ENCODE peak calls at places on chromosomes 4 and X, in five cellular contexts. A, D, L, E and P are unnamed samples.

GRCh38 chr4:56086073-56086521 is 137.4 kb downstream of the CEP135 start:
- DNase-seq in D (no peak), A (no peak), L (no peak), E (no peak), P (peak; percentile 33)

GRCh38 chr4:161320377-161320776 is 843.4 kb downstream of the FSTL5 start:
- DNase-seq in A (no peak), L (peak; percentile 48), D (no peak), E (peak; percentile 5), P (peak; percentile 24)

GRCh38 chrX:111779582-111779981 is 96.4 kb upstream of the TRPC5OS start:
- DNase-seq in L (no peak), E (no peak), D (no peak), A (no peak), P (no peak)

GRCh38 chrX:100870527-100870926 is 3.6 kb downstream of the NOX1 start:
- DNase-seq in A (no peak), E (no peak), D (no peak), L (no peak), P (no peak)

GRCh38 chr4:137738377-137738990 is 206.2 kb upstream of the PCDH18 start:
- DNase-seq in A (no peak), E (no peak), L (no peak), D (no peak), P (no peak)

GRCh38 chr4:167854881-167855280 is 237.5 kb upstream of the ANXA10 start:
- DNase-seq in A (no peak), L (no peak), D (no peak), E (no peak), P (no peak)

GRCh38 chr4:126136922-126137781 is 822.4 kb downstream of the FAT4 start:
- DNase-seq in A (no peak), D (no peak), E (no peak), L (no peak), P (no peak)

GRCh38 chr4:57104706-57105560 is 5.3 kb downstream of the IGFBP7 start:
- DNase-seq in E (no peak), L (no peak), D (no peak), A (no peak), P (no peak)

GRCh38 chr4:183600189-183600685 is 58.7 kb downstream of the RWDD4 start:
- DNase-seq in A (no peak), L (peak; percentile 20), D (peak; percentile 49), E (peak; percentile 30), P (peak; percentile 36)

GRCh38 chr4:173522160-173522873 is 7.7 kb downstream of the HAND2 start:
- DNase-seq in L (no peak), D (peak; percentile 76), E (peak; percentile 71), A (no peak), P (peak; percentile 67)

GRCh38 chr4:79241846-79242245 is 84.0 kb downstream of the NAA11 start:
- DNase-seq in D (no peak), A (no peak), L (no peak), E (no peak), P (no peak)

GRCh38 chr4:109432676-109433075 is 939 bp upstream of the SEC24B start:
- DNase-seq in D (no peak), E (peak; percentile 29), A (no peak), L (no peak), P (no peak)

GRCh38 chrX:18983711-18984380 is at the start of gene PHKA2:
- DNase-seq in A (no peak), D (peak; percentile 72), E (peak; percentile 70), L (peak; percentile 29), P (peak; percentile 58)

GRCh38 chrX:32126997-32127396 is 1055.2 kb upstream of the FTHL17 start:
- DNase-seq in L (no peak), A (no peak), D (no peak), E (no peak), P (no peak)

GRCh38 chr4:20305976-20306375 is 54.3 kb downstream of the SLIT2 start:
- DNase-seq in L (no peak), E (no peak), D (no peak), A (no peak), P (no peak)

GRCh38 chr4:82428526-82428968 is 1.7 kb downstream of the HNRNPDL start:
- DNase-seq in D (no peak), E (no peak), L (no peak), A (no peak), P (no peak)

GRCh38 chrX:143580266-143580665 is 55.6 kb downstream of the SLITRK4 start:
- DNase-seq in E (no peak), L (no peak), A (no peak), D (no peak), P (no peak)

GRCh38 chr4:7857238-7857701 is 82.4 kb downstream of the AFAP1 start:
- DNase-seq in D (no peak), L (no peak), A (no peak), E (no peak), P (no peak)
- TF ChIP-seq ATF3 in D (no peak), L (no peak), A (no peak), E (no peak), P (no peak)

GRCh38 chr4:27009539-27009938 is 148.9 kb downstream of the STIM2 start:
- DNase-seq in D (no peak), E (no peak), L (no peak), A (no peak), P (no peak)

GRCh38 chr4:27013012-27013411 is 152.4 kb downstream of the STIM2 start:
- DNase-seq in L (no peak), E (no peak), D (no peak), A (no peak), P (no peak)

GRCh38 chr4:27011401-27011800 is 150.8 kb downstream of the STIM2 start:
- DNase-seq in D (no peak), L (no peak), E (no peak), A (no peak), P (no peak)

GRCh38 chr4:27008693-27009092 is 148.1 kb downstream of the STIM2 start:
- DNase-seq in L (no peak), A (no peak), D (no peak), E (no peak), P (no peak)

DNA sequence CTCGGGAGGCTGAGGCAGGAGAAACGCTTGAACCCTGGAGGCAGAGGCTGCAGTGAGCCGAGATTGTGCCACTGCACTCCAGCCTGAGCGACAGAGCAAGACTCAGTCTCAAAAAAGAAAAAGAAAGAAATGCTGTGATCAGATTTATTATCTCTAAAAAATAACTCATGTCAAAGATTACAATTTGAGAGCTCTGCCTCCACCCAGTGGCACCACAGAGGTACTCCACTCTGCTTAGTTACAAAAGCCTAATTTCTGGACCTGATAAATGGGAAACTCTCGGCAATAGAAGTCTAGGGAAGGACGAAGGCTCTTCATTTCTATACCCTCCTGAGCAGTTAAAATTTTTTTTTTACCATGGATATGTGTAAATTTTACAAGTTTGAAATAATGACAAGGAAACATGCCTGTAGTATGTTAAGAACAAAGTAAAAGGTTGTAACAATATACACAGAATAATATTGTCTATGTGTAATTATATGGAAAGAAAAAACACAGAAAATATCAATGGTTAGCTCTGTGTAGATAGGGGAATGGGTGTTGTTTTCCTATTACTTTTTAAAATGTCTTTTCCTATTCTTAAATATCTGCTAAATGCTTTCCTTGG is 149.8 kb downstream of the STIM2 start:
- DNase-seq in E (peak; percentile 64), D (peak; percentile 64), L (peak; percentile 46), A (peak; percentile 16), P (peak; percentile 47)
- TF ChIP-seq USF2 in E (no peak), D (no peak), L (no peak), A (no peak), P (no peak)

GRCh38 chr4:66475596-66475995 is 805.3 kb upstream of the EPHA5 start:
- DNase-seq in E (no peak), L (no peak), D (no peak), A (no peak), P (no peak)
- TF ChIP-seq ATF3 in E (no peak), L (no peak), D (no peak), A (no peak), P (no peak)

DNA sequence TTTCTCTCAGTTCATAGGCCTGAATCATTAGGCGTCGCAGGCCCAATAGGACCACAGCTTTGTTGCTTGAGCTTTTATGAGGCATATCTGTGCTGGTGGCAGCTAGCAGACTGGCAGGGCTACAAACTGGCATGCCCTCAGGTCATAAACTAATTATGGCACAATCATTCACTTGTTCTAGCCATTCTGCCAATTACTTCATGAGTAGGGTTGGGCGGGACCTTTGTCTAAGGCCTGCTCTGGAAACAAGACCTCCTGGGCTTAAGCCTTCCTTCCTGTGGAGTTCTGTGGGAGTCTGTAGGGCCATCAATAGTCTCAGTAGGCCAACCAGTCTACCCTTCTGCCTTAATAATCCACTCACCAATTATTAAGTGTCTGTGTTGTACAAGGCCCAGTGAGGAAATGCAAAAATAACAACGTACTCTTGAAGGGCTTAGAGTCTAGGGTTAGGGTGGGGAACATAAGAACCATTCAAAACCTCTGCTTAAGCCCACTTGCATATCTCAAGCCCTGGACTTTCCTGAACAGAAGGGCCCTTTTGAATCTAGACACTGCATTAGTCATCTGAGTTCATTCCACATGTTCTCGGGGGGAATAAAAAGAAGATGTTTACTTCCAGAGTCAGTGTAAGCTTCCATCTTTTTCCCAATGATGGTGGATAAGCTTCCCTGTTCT is 44.5 kb downstream of the SHROOM4 start:
- DNase-seq in A (no peak), L (no peak), D (no peak), E (no peak), P (no peak)
- TF ChIP-seq USF2 in A (no peak), L (no peak), D (no peak), E (no peak), P (no peak)

DNA sequence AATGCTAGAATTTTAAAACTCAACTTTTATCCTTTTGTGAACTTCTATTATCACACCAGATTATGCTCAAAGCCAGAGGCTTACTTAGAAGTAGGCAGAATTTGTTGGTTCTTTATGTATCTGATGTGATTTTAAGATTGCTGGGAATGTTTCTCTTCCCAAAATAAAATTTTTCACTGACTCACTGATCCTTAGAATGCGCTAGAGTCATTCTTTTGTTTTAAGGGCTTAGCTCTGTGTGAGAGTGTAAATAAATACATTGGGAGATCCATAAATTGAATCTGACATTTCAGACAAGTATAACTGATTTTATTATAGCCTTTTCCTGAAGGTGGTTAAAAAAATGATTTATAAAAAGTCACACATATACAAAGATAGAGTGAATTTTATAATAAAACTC is 101.3 kb downstream of the LARP1B start:
- DNase-seq in D (no peak), L (no peak), A (no peak), E (no peak), P (no peak)
- TF ChIP-seq ATF3 in D (no peak), L (no peak), A (no peak), E (no peak), P (no peak)

GRCh38 chr4:53355919-53356521 is 9.8 kb downstream of the SCFD2 start:
- DNase-seq in A (no peak), D (no peak), E (no peak), L (no peak), P (no peak)
- TF ChIP-seq USF2 in A (no peak), D (no peak), E (no peak), L (no peak), P (no peak)

GRCh38 chr4:186946682-186947294 is 223.1 kb upstream of the FAT1 start:
- DNase-seq in L (peak; percentile 78), D (peak; percentile 55), A (no peak), E (peak; percentile 58), P (peak; percentile 51)
- TF ChIP-seq ATF3 in L (no peak), D (no peak), A (no peak), E (no peak), P (no peak)